ENCODE peak calls at places on chromosomes 3 and 15, in eight cellular contexts. W is Kasumi-1; B is astrocyte of the spinal cord; N is left lobe of liver; G is naive thymus-derived CD4-positive, alpha-beta T cell; E is WTC11; K is amygdala; M is activated gamma-delta T cell treated with Interleukin-2 at 50 U/mL for 16 hours. Q is an unnamed sample.

GRCh38 chr15:58039260-58040035 is 26.1 kb downstream of the ALDH1A2 start:
- DNase-seq in W (no peak), B (no peak), N (no peak), G (no peak), E (no peak), K (no peak), M (no peak), Q (no peak)

GRCh38 chr3:94405258-94406035 is 342.6 kb downstream of the NSUN3 start:
- DNase-seq in W (no peak), B (peak; percentile 69), N (no peak), G (no peak), E (no peak), K (no peak), M (no peak), Q (no peak)

GRCh38 chr3:4744405-4745239 is 234.6 kb upstream of the BHLHE40 start:
- DNase-seq in W (no peak), B (peak; percentile 75), N (no peak), G (no peak), E (no peak), K (no peak), M (no peak), Q (no peak)

GRCh38 chr15:54594115-54594514 is 602.6 kb downstream of the RSL24D1 start:
- DNase-seq in W (no peak), B (no peak), N (no peak), G (no peak), E (peak; percentile 17), K (no peak), M (no peak), Q (no peak)

GRCh38 chr3:60282840-60283239 is 968.4 kb downstream of the FHIT start:
- DNase-seq in W (no peak), B (no peak), N (no peak), G (no peak), E (no peak), K (no peak), M (no peak), Q (no peak)

GRCh38 chr15:59420108-59420507 is 17.9 kb upstream of the FAM81A start:
- DNase-seq in W (no peak), B (no peak), N (no peak), G (no peak), E (no peak), K (no peak), M (no peak), Q (no peak)

GRCh38 chr3:182238141-182238540 is 526.4 kb downstream of the SOX2 start:
- DNase-seq in W (no peak), B (peak; percentile 56), N (no peak), G (no peak), E (peak; percentile 36), K (peak; percentile 55), M (no peak), Q (no peak)

GRCh38 chr3:188685789-188686188 is 486.0 kb upstream of the TPRG1 start:
- DNase-seq in W (no peak), B (no peak), N (no peak), G (no peak), E (no peak), K (no peak), M (no peak), Q (no peak)

GRCh38 chr3:120462409-120462959 is 11.7 kb upstream of the FSTL1 start:
- DNase-seq in W (no peak), B (no peak), N (no peak), G (no peak), E (no peak), K (no peak), M (no peak), Q (no peak)

GRCh38 chr3:197736010-197736490 is 654 bp downstream of the RUBCN start:
- DNase-seq in W (no peak), B (no peak), N (no peak), G (peak; percentile 19), E (no peak), K (peak; percentile 46), M (peak; percentile 22), Q (peak; percentile 25)

GRCh38 chr3:14358426-14359211 is 43.8 kb upstream of the SLC6A6 start:
- DNase-seq in W (no peak), B (peak; percentile 42), N (no peak), G (no peak), E (no peak), K (no peak), M (no peak), Q (no peak)

GRCh38 chr3:185658504-185658912 is 72.4 kb downstream of the SENP2 start:
- DNase-seq in W (no peak), B (peak; percentile 97), N (no peak), G (no peak), E (no peak), K (no peak), M (no peak), Q (no peak)

GRCh38 chr15:89332446-89332845 is 2.2 kb downstream of the POLG start:
- DNase-seq in W (peak; percentile 45), B (peak; percentile 24), N (no peak), G (no peak), E (peak; percentile 35), K (no peak), M (no peak), Q (no peak)

GRCh38 chr3:180690061-180690460 is 10.8 kb upstream of the CCDC39 start:
- DNase-seq in W (peak; percentile 3), B (no peak), N (no peak), G (no peak), E (no peak), K (no peak), M (no peak), Q (no peak)

GRCh38 chr15:59388670-59389069 is 16.0 kb upstream of the MYO1E start:
- DNase-seq in W (no peak), B (peak; percentile 53), N (no peak), G (no peak), E (no peak), K (no peak), M (no peak), Q (no peak)

GRCh38 chr15:83653639-83654378 is at the start of gene ADAMTSL3:
- DNase-seq in W (no peak), B (peak; percentile 11), N (peak; percentile 89), G (no peak), E (peak; percentile 65), K (peak; percentile 52), M (no peak), Q (no peak)

GRCh38 chr15:71532994-71533393 is 277.4 kb upstream of the NR2E3 start:
- DNase-seq in W (peak; percentile 28), B (peak; percentile 25), N (no peak), G (no peak), E (peak; percentile 32), K (no peak), M (no peak), Q (no peak)

Q was measured in activated T-helper 2 cell treated with anti-CD3 and anti-CD28 coated beads, Interferon-gamma antibody, Interleukin-2, Interleukin-4, amounts not matched to agents 10 μg/mL and 5 μg/mL and 100 μg/mL, durations not matched to agents 14 hours and 24 hours and 36 hours.